ENCODE peak calls at places on chromosomes 12 and 14, in four cellular contexts. One of them, this sample, is unnamed.

GRCh38 chr14:93009471-93010117 is 86.6 kb downstream of the CHGA start:
- DNase-seq in adrenal gland: no peak
- DNase-seq in C1 segment of cervical spinal cord: peak
- DNase-seq in hypothalamus: no peak
- DNase-seq in this sample: peak

GRCh38 chr14:24317141-24317927 is 6.0 kb downstream of the LTB4R start:
- DNase-seq in adrenal gland: no peak
- DNase-seq in C1 segment of cervical spinal cord: no peak
- DNase-seq in hypothalamus: no peak
- DNase-seq in this sample: no peak

GRCh38 chr12:46233418-46233817 is 35.4 kb downstream of the SLC38A1 start:
- DNase-seq in adrenal gland: no peak
- DNase-seq in C1 segment of cervical spinal cord: no peak
- DNase-seq in hypothalamus: no peak
- DNase-seq in this sample: no peak

GRCh38 chr12:49133014-49133413 is 1.8 kb upstream of the TUBA1B start:
- DNase-seq in adrenal gland: no peak
- DNase-seq in C1 segment of cervical spinal cord: no peak
- DNase-seq in hypothalamus: no peak
- DNase-seq in this sample: no peak

GRCh38 chr12:46921048-46921753 is 95.4 kb upstream of the SLC38A4 start:
- DNase-seq in adrenal gland: no peak
- DNase-seq in C1 segment of cervical spinal cord: no peak
- DNase-seq in hypothalamus: no peak
- DNase-seq in this sample: peak

GRCh38 chr14:27427796-27428195 is 830.0 kb upstream of the NOVA1 start:
- DNase-seq in adrenal gland: no peak
- DNase-seq in C1 segment of cervical spinal cord: no peak
- DNase-seq in hypothalamus: no peak
- DNase-seq in this sample: no peak

GRCh38 chr12:32477714-32478113 is 78.4 kb downstream of the FGD4 start:
- DNase-seq in adrenal gland: no peak
- DNase-seq in C1 segment of cervical spinal cord: no peak
- DNase-seq in hypothalamus: no peak
- DNase-seq in this sample: no peak

GRCh38 chr14:72033331-72033730 is 101.1 kb downstream of the RGS6 start:
- DNase-seq in adrenal gland: no peak
- DNase-seq in C1 segment of cervical spinal cord: no peak
- DNase-seq in hypothalamus: no peak
- DNase-seq in this sample: no peak

GRCh38 chr12:116393859-116394650 is 116.6 kb upstream of the MED13L start:
- DNase-seq in adrenal gland: no peak
- DNase-seq in C1 segment of cervical spinal cord: no peak
- DNase-seq in hypothalamus: no peak
- DNase-seq in this sample: no peak

GRCh38 chr12:2225736-2226135 is 172.9 kb downstream of the CACNA1C start:
- DNase-seq in adrenal gland: no peak
- DNase-seq in C1 segment of cervical spinal cord: no peak
- DNase-seq in hypothalamus: no peak
- DNase-seq in this sample: no peak

GRCh38 chr12:32264995-32265394 is 134.4 kb upstream of the FGD4 start:
- DNase-seq in adrenal gland: no peak
- DNase-seq in C1 segment of cervical spinal cord: no peak
- DNase-seq in hypothalamus: no peak
- DNase-seq in this sample: no peak

GRCh38 chr12:60173213-60174170 is 577.7 kb downstream of the SLC16A7 start:
- DNase-seq in adrenal gland: no peak
- DNase-seq in C1 segment of cervical spinal cord: no peak
- DNase-seq in hypothalamus: no peak
- DNase-seq in this sample: peak

GRCh38 chr14:75989134-75989533 is 3.6 kb downstream of the IFT43 start:
- DNase-seq in adrenal gland: peak
- DNase-seq in C1 segment of cervical spinal cord: no peak
- DNase-seq in hypothalamus: no peak
- DNase-seq in this sample: no peak

GRCh38 chr14:94021416-94022157 is 4.6 kb upstream of the OTUB2 start:
- DNase-seq in adrenal gland: no peak
- DNase-seq in C1 segment of cervical spinal cord: no peak
- DNase-seq in hypothalamus: no peak
- DNase-seq in this sample: no peak

GRCh38 chr12:104929926-104930325 is 28.2 kb downstream of the SLC41A2 start:
- DNase-seq in adrenal gland: no peak
- DNase-seq in C1 segment of cervical spinal cord: no peak
- DNase-seq in hypothalamus: no peak
- DNase-seq in this sample: no peak

GRCh38 chr14:31070431-31070830 is 44.3 kb upstream of the STRN3 start:
- DNase-seq in adrenal gland: no peak
- DNase-seq in C1 segment of cervical spinal cord: no peak
- DNase-seq in hypothalamus: no peak
- DNase-seq in this sample: no peak

GRCh38 chr14:88013750-88014349 is 8.9 kb downstream of the GPR65 start:
- DNase-seq in adrenal gland: peak
- DNase-seq in C1 segment of cervical spinal cord: peak
- DNase-seq in hypothalamus: peak
- DNase-seq in this sample: peak

GRCh38 chr12:100953217-100953616 is 158.6 kb downstream of the ANO4 start:
- DNase-seq in adrenal gland: no peak
- DNase-seq in C1 segment of cervical spinal cord: no peak
- DNase-seq in hypothalamus: no peak
- DNase-seq in this sample: no peak

GRCh38 chr14:101400815-101401214 is 160.5 kb upstream of the DIO3 start:
- DNase-seq in adrenal gland: no peak
- DNase-seq in C1 segment of cervical spinal cord: no peak
- DNase-seq in hypothalamus: no peak
- DNase-seq in this sample: no peak

GRCh38 chr12:124024263-124024678 is 51.3 kb downstream of the ZNF664 start:
- DNase-seq in adrenal gland: no peak
- DNase-seq in C1 segment of cervical spinal cord: no peak
- DNase-seq in hypothalamus: no peak
- DNase-seq in this sample: no peak

GRCh38 chr14:61190341-61190740 is 90.8 kb downstream of the TMEM30B start:
- DNase-seq in adrenal gland: no peak
- DNase-seq in C1 segment of cervical spinal cord: no peak
- DNase-seq in hypothalamus: no peak
- DNase-seq in this sample: no peak

GRCh38 chr14:34450542-34450915 is 11.5 kb downstream of the SPTSSA start:
- DNase-seq in adrenal gland: no peak
- DNase-seq in C1 segment of cervical spinal cord: no peak
- DNase-seq in hypothalamus: no peak
- DNase-seq in this sample: no peak

GRCh38 chr12:124913474-124914391 is 717 bp downstream of the UBC start:
- DNase-seq in adrenal gland: peak
- DNase-seq in C1 segment of cervical spinal cord: no peak
- DNase-seq in hypothalamus: no peak
- DNase-seq in this sample: peak

GRCh38 chr12:20044836-20045235 is 323.5 kb upstream of the PDE3A start:
- DNase-seq in adrenal gland: no peak
- DNase-seq in C1 segment of cervical spinal cord: no peak
- DNase-seq in hypothalamus: no peak
- DNase-seq in this sample: no peak

GRCh38 chr14:24207625-24208024 is 2.1 kb downstream of the TSSK4 start:
- DNase-seq in adrenal gland: peak
- DNase-seq in C1 segment of cervical spinal cord: no peak
- DNase-seq in hypothalamus: no peak
- DNase-seq in this sample: no peak

GRCh38 chr12:139585-139984 is 73.0 kb downstream of the IQSEC3 start:
- DNase-seq in adrenal gland: no peak
- DNase-seq in C1 segment of cervical spinal cord: no peak
- DNase-seq in hypothalamus: no peak
- DNase-seq in this sample: no peak

GRCh38 chr12:552466-552865 is 92.7 kb downstream of the B4GALNT3 start:
- DNase-seq in adrenal gland: no peak
- DNase-seq in C1 segment of cervical spinal cord: no peak
- DNase-seq in hypothalamus: no peak
- DNase-seq in this sample: no peak

GRCh38 chr12:101823891-101824290 is 6.9 kb downstream of the GNPTAB start:
- DNase-seq in adrenal gland: peak
- DNase-seq in C1 segment of cervical spinal cord: peak
- DNase-seq in hypothalamus: no peak
- DNase-seq in this sample: no peak

GRCh38 chr14:55336161-55336560 is 64.9 kb downstream of the FBXO34 start:
- DNase-seq in adrenal gland: no peak
- DNase-seq in C1 segment of cervical spinal cord: no peak
- DNase-seq in hypothalamus: no peak
- DNase-seq in this sample: no peak

GRCh38 chr14:102849522-102850379 is 72.5 kb downstream of the TRAF3 start:
- DNase-seq in adrenal gland: no peak
- DNase-seq in C1 segment of cervical spinal cord: peak
- DNase-seq in hypothalamus: no peak
- DNase-seq in this sample: no peak

GRCh38 chr12:11769723-11770514 is 120.4 kb downstream of the ETV6 start:
- DNase-seq in adrenal gland: no peak
- DNase-seq in C1 segment of cervical spinal cord: no peak
- DNase-seq in hypothalamus: no peak
- DNase-seq in this sample: no peak

GRCh38 chr14:99188721-99189120 is 83.3 kb downstream of the BCL11B start:
- DNase-seq in adrenal gland: no peak
- DNase-seq in C1 segment of cervical spinal cord: no peak
- DNase-seq in hypothalamus: no peak
- DNase-seq in this sample: peak

GRCh38 chr14:56886471-56887062 is 76.3 kb upstream of the OTX2 start:
- DNase-seq in adrenal gland: no peak
- DNase-seq in C1 segment of cervical spinal cord: no peak
- DNase-seq in hypothalamus: no peak
- DNase-seq in this sample: no peak

GRCh38 chr12:14795028-14795448 is 8.2 kb downstream of the WBP11 start:
- DNase-seq in adrenal gland: no peak
- DNase-seq in C1 segment of cervical spinal cord: no peak
- DNase-seq in hypothalamus: no peak
- DNase-seq in this sample: no peak

GRCh38 chr12:47378907-47379306 is 299.1 kb upstream of the AMIGO2 start:
- DNase-seq in adrenal gland: no peak
- DNase-seq in C1 segment of cervical spinal cord: no peak
- DNase-seq in hypothalamus: no peak
- DNase-seq in this sample: no peak

GRCh38 chr12:49824886-49825285 is 3.3 kb downstream of the NCKAP5L start:
- DNase-seq in adrenal gland: peak
- DNase-seq in C1 segment of cervical spinal cord: peak
- DNase-seq in hypothalamus: no peak
- DNase-seq in this sample: no peak

This sample was measured in posterior cingulate gyrus.